ENCODE peak calls at places on chromosomes 11 and 22, in four cellular contexts. One of them, this sample, is unnamed.

GRCh38 chr11:130166457-130166784 is 6.8 kb downstream of the ST14 start:
- DNase-seq in uterus: no peak
- DNase-seq in right lobe of liver: no peak
- DNase-seq in ovary: no peak
- DNase-seq in this sample: peak

GRCh38 chr11:35116245-35116644 is 22.7 kb upstream of the CD44 start:
- DNase-seq in uterus: no peak
- DNase-seq in right lobe of liver: no peak
- DNase-seq in ovary: no peak
- DNase-seq in this sample: no peak

GRCh38 chr11:62588966-62589637 is 2.2 kb downstream of the TUT1 start:
- DNase-seq in uterus: no peak
- DNase-seq in right lobe of liver: no peak
- DNase-seq in ovary: peak
- DNase-seq in this sample: no peak

GRCh38 chr11:94196363-94196762 is 67.7 kb downstream of the PANX1 start:
- DNase-seq in uterus: no peak
- DNase-seq in right lobe of liver: peak
- DNase-seq in ovary: no peak
- DNase-seq in this sample: peak

GRCh38 chr11:110833033-110833484 is 120.8 kb upstream of the ARHGAP20 start:
- DNase-seq in uterus: no peak
- DNase-seq in right lobe of liver: no peak
- DNase-seq in ovary: no peak
- DNase-seq in this sample: no peak

GRCh38 chr11:68855205-68855978 is 13.7 kb upstream of the CPT1A start:
- DNase-seq in uterus: peak
- DNase-seq in right lobe of liver: peak
- DNase-seq in ovary: peak
- DNase-seq in this sample: no peak

GRCh38 chr11:109374441-109374840 is 47.5 kb upstream of the C11orf87 start:
- DNase-seq in uterus: no peak
- DNase-seq in right lobe of liver: no peak
- DNase-seq in ovary: no peak
- DNase-seq in this sample: no peak

GRCh38 chr11:123546515-123546914 is 107.9 kb downstream of the SCN3B start:
- DNase-seq in uterus: no peak
- DNase-seq in right lobe of liver: no peak
- DNase-seq in ovary: no peak
- DNase-seq in this sample: no peak

GRCh38 chr11:126194121-126194543 is 17.3 kb downstream of the RPUSD4 start:
- DNase-seq in uterus: peak
- DNase-seq in right lobe of liver: no peak
- DNase-seq in ovary: peak
- DNase-seq in this sample: peak

GRCh38 chr22:46390105-46390651 is 54.7 kb downstream of the TRMU start:
- DNase-seq in uterus: no peak
- DNase-seq in right lobe of liver: no peak
- DNase-seq in ovary: no peak
- DNase-seq in this sample: no peak

GRCh38 chr11:39786281-39786680 is 1673.2 kb downstream of the LRRC4C start:
- DNase-seq in uterus: no peak
- DNase-seq in right lobe of liver: no peak
- DNase-seq in ovary: no peak
- DNase-seq in this sample: no peak

GRCh38 chr11:27914080-27914479 is 193.9 kb downstream of the KIF18A start:
- DNase-seq in uterus: no peak
- DNase-seq in right lobe of liver: no peak
- DNase-seq in ovary: no peak
- DNase-seq in this sample: no peak

GRCh38 chr11:62108017-62108750 is 15.6 kb upstream of the INCENP start:
- DNase-seq in uterus: no peak
- DNase-seq in right lobe of liver: no peak
- DNase-seq in ovary: no peak
- DNase-seq in this sample: no peak

GRCh38 chr11:95134491-95134890 is 44.8 kb downstream of the ENDOD1 start:
- DNase-seq in uterus: no peak
- DNase-seq in right lobe of liver: no peak
- DNase-seq in ovary: no peak
- DNase-seq in this sample: no peak

GRCh38 chr11:12914401-12914912 is 94.7 kb upstream of the RASSF10 start:
- DNase-seq in uterus: peak
- DNase-seq in right lobe of liver: no peak
- DNase-seq in ovary: peak
- DNase-seq in this sample: no peak

GRCh38 chr11:128210148-128210940 is 377.0 kb downstream of the ETS1 start:
- DNase-seq in uterus: peak
- DNase-seq in right lobe of liver: no peak
- DNase-seq in ovary: no peak
- DNase-seq in this sample: no peak

GRCh38 chr22:19765477-19766234 is 5.1 kb downstream of the TBX1 start:
- DNase-seq in uterus: no peak
- DNase-seq in right lobe of liver: no peak
- DNase-seq in ovary: no peak
- DNase-seq in this sample: no peak

GRCh38 chr22:19766235-19766505 is 5.6 kb downstream of the TBX1 start:
- DNase-seq in uterus: no peak
- DNase-seq in right lobe of liver: no peak
- DNase-seq in ovary: no peak
- DNase-seq in this sample: no peak

GRCh38 chr22:19764636-19765476 is 4.3 kb downstream of the TBX1 start:
- DNase-seq in uterus: no peak
- DNase-seq in right lobe of liver: no peak
- DNase-seq in ovary: no peak
- DNase-seq in this sample: no peak

GRCh38 chr22:19767427-19768380 is 7.1 kb downstream of the TBX1 start:
- DNase-seq in uterus: no peak
- DNase-seq in right lobe of liver: peak
- DNase-seq in ovary: no peak
- DNase-seq in this sample: no peak

DNA sequence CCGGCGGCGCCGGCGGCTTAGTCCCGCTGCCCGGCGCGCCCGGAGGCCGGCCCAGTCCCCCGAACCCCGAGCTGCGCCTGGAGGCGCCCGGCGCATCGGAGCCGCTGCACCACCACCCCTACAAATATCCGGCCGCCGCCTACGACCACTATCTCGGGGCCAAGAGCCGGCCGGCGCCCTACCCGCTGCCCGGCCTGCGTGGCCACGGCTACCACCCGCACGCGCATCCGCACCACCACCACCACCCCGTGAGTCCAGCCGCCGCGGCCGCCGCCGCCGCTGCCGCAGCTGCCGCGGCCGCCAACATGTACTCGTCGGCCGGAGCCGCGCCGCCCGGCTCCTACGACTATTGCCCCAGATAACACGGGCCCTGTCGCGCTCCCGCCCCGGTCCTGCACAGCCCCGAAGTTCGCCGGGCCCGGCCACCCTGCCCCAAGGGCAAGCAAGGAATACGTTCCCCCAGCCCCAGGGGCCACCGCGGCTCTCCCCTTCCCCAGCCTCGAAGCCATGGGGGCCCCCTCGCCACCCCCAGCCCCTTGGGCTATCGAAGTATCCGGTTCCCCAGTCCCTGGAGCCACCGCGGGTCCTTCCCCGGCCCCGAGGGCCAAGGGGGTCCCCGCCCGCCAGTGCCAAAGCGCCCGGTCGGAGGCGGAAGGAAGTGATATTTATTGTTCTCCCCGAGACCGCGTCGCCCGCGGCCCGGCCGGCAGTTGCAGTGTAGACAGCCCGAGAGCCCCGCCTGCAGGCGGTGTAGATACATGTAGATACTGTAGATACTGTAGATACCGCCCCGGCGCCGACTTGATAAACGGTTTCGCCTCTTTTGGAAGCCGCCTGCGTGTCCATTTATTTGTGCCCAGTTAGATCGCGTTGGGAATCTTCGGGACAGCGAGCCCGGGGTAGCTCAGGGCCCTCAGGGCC is 6.2 kb downstream of the TBX1 start:
- DNase-seq in uterus: no peak
- DNase-seq in right lobe of liver: peak
- DNase-seq in ovary: no peak
- DNase-seq in this sample: peak
- TF ChIP-seq CTCF in uterus: no peak
- TF ChIP-seq CTCF in right lobe of liver: peak
- TF ChIP-seq CTCF in ovary: no peak
- TF ChIP-seq CTCF in this sample: no peak

GRCh38 chr11:65711785-65712632 is at the start of gene KAT5:
- DNase-seq in uterus: peak
- DNase-seq in right lobe of liver: peak
- DNase-seq in ovary: peak
- DNase-seq in this sample: peak
- TF ChIP-seq POLR2A in uterus: peak
- TF ChIP-seq POLR2A in right lobe of liver: peak
- TF ChIP-seq POLR2A in ovary: peak
- TF ChIP-seq POLR2A in this sample: no peak

DNA sequence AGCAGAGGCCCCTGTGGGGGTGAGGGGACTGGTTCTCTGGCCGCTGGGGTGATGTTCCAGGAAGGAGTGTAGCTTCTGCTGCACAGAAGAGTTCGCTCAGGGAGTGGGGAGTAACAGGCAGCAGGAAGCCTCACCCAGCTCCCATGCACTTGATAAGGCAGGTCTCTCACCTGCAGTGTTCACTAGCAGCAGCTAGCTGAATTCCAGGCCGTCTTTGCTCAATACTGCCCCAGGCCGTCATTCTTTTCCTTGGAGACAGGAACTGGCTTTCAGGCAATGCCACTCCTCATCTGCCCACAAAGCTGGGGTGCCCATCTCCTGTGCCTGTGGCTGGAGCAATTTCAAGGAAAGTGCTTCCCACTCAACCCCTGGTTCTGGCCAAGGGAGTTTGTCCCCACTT is 66.1 kb downstream of the ARHGAP42 start:
- DNase-seq in uterus: no peak
- DNase-seq in right lobe of liver: no peak
- DNase-seq in ovary: no peak
- DNase-seq in this sample: peak
- TF ChIP-seq CTCF in uterus: no peak
- TF ChIP-seq CTCF in right lobe of liver: no peak
- TF ChIP-seq CTCF in ovary: no peak
- TF ChIP-seq CTCF in this sample: no peak

GRCh38 chr22:24555496-24556253 is at the start of gene SNRPD3:
- DNase-seq in uterus: peak
- DNase-seq in right lobe of liver: peak
- DNase-seq in ovary: peak
- DNase-seq in this sample: peak
- TF ChIP-seq POLR2A in uterus: peak
- TF ChIP-seq POLR2A in right lobe of liver: peak
- TF ChIP-seq POLR2A in ovary: peak
- TF ChIP-seq POLR2A in this sample: no peak